ENCODE peak calls at places on chromosomes 1 and 21, in seven cellular contexts. W is mesenchymal stem cell, Q is mesendoderm, O is H9, M is neuronal stem cell, A is H1, I is trophoblast cell. L is an unnamed sample.

GRCh38 chr21:43812139-43812821 is 22.9 kb downstream of the RRP1 start:
- DNase-seq in W (no peak), I (no peak), Q (no peak), O (no peak), A (no peak), M (no peak), L (no peak)

GRCh38 chr1:28091043-28091781 is 2.8 kb upstream of the EYA3 start:
- DNase-seq in M (peak; percentile 48), O (peak; percentile 59), W (peak; percentile 73), I (peak; percentile 76), Q (peak; percentile 61), A (peak; percentile 84), L (peak; percentile 72)

GRCh38 chr21:26061437-26061836 is 109.1 kb downstream of the APP start:
- DNase-seq in O (no peak), M (no peak), W (peak; percentile 92), I (no peak), A (no peak), Q (no peak), L (peak; percentile 71)

GRCh38 chr1:17957588-17958267 is 149.9 kb upstream of the IGSF21 start:
- DNase-seq in Q (no peak), O (no peak), M (no peak), A (no peak), I (no peak), W (no peak), L (no peak)

GRCh38 chr1:116824631-116825399 is 70.6 kb downstream of the CD2 start:
- DNase-seq in I (no peak), Q (peak; percentile 88), M (no peak), W (no peak), O (peak; percentile 51), A (no peak), L (no peak)

GRCh38 chr21:27362249-27362648 is 395.4 kb upstream of the ADAMTS5 start:
- DNase-seq in W (no peak), M (no peak), O (no peak), I (no peak), Q (peak; percentile 70), A (no peak), L (no peak)

GRCh38 chr21:39452207-39452964 is 616 bp downstream of the SH3BGR start:
- DNase-seq in Q (no peak), W (peak; percentile 74), O (no peak), I (no peak), A (no peak), M (no peak), L (peak; percentile 83)

GRCh38 chr1:108199231-108199657 is 899 bp downstream of the SLC25A24 start:
- DNase-seq in Q (peak; percentile 77), O (no peak), M (peak; percentile 3), A (no peak), I (peak; percentile 2), W (peak; percentile 52), L (peak; percentile 23)

GRCh38 chr1:55309053-55309452 is 93.9 kb upstream of the USP24 start:
- DNase-seq in O (no peak), A (no peak), Q (no peak), M (no peak), I (no peak), W (peak; percentile 85), L (peak; percentile 84)

GRCh38 chr1:26274801-26275425 is 5.0 kb upstream of the SH3BGRL3 start:
- DNase-seq in Q (no peak), W (peak; percentile 75), M (no peak), A (no peak), I (no peak), O (no peak), L (peak; percentile 57)

GRCh38 chr1:91948501-91949355 is 473 bp upstream of the BRDT start:
- DNase-seq in W (no peak), I (peak; percentile 24), A (no peak), Q (peak; percentile 36), M (no peak), O (peak; percentile 31), L (no peak)

GRCh38 chr1:182366596-182366995 is 25.0 kb downstream of the GLUL start:
- DNase-seq in I (no peak), M (no peak), A (no peak), O (no peak), Q (no peak), W (no peak), L (no peak)

GRCh38 chr1:53266038-53266437 is 27.7 kb upstream of the MAGOH start:
- DNase-seq in W (no peak), O (no peak), I (no peak), Q (peak; percentile 42), A (no peak), M (no peak), L (no peak)

GRCh38 chr1:200409203-200409760 is 554 bp downstream of the ZNF281 start:
- DNase-seq in W (peak; percentile 57), M (no peak), O (peak; percentile 46), A (peak; percentile 61), I (no peak), Q (peak; percentile 64), L (peak; percentile 33)

GRCh38 chr1:32639489-32640075 is 10.8 kb downstream of the ZBTB8OS start:
- DNase-seq in M (no peak), O (no peak), Q (no peak), I (no peak), W (no peak), A (no peak), L (peak; percentile 25)

GRCh38 chr1:199766219-199766792 is 261.2 kb upstream of the NR5A2 start:
- DNase-seq in W (no peak), M (no peak), A (no peak), I (no peak), O (no peak), Q (no peak), L (no peak)

GRCh38 chr1:151051356-151052009 is 3.9 kb downstream of the C1orf56 start:
- DNase-seq in M (no peak), I (no peak), O (no peak), A (no peak), W (no peak), Q (no peak), L (no peak)

GRCh38 chr1:213443415-213443814 is 392.4 kb downstream of the RPS6KC1 start:
- DNase-seq in A (no peak), W (no peak), M (no peak), Q (peak; percentile 23), I (peak; percentile 79), O (no peak), L (no peak)

GRCh38 chr1:213444224-213444623 is 393.2 kb downstream of the RPS6KC1 start:
- DNase-seq in W (no peak), I (no peak), A (no peak), O (no peak), Q (no peak), M (no peak), L (no peak)

GRCh38 chr1:213446496-213446895 is 395.5 kb downstream of the RPS6KC1 start:
- DNase-seq in Q (no peak), O (no peak), W (no peak), M (no peak), A (no peak), I (no peak), L (no peak)

GRCh38 chr1:213452504-213452903 is 401.5 kb downstream of the RPS6KC1 start:
- DNase-seq in I (no peak), O (no peak), Q (no peak), M (no peak), A (no peak), W (no peak), L (no peak)

DNA sequence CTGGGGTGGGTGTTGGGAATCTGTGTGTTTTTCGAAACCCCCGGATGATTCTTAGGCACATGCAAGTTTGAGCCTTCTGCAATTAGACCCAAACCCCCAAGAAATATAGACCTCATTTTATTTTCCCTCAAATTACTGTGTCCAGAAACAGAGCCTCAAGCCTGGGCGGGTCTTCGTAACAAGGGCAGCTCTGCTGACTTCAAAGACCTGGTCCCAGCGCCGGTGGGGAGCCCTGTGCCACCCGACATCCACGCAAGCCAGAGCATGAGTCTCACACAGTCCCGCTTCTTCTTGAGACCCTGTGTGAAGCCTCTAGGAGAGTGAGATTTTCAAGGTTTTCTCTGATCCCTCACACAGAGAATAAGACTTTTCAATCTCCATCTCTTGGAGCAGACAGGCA is 397.3 kb downstream of the RPS6KC1 start:
- DNase-seq in I (no peak), Q (no peak), A (no peak), O (no peak), M (no peak), W (no peak), L (no peak)
- H2AK5ac ChIP-seq in I (no peak overlapping the region), Q (no peak overlapping the region), A (no peak overlapping the region), O (no peak overlapping the region), M (no peak overlapping the region), W (no peak overlapping the region), L (no peak overlapping the region)

GRCh38 chr1:228148971-228149340 is 774 bp upstream of the GJC2 start:
- DNase-seq in Q (no peak), I (no peak), A (peak; percentile 45), O (no peak), W (no peak), M (no peak), L (no peak)

GRCh38 chr1:228149341-228150020 is at the start of gene GJC2:
- DNase-seq in A (peak; percentile 48), W (peak; percentile 30), I (no peak), M (no peak), O (peak; percentile 67), Q (peak; percentile 30), L (peak; percentile 18)

GRCh38 chr1:228148196-228148861 is 1.4 kb upstream of the GJC2 start:
- DNase-seq in M (no peak), Q (no peak), I (no peak), W (no peak), O (peak; percentile 27), A (peak; percentile 38), L (no peak)

GRCh38 chr1:228146761-228147693 is 2.7 kb upstream of the GJC2 start:
- DNase-seq in I (no peak), W (no peak), O (no peak), Q (no peak), M (no peak), A (no peak), L (no peak)

DNA sequence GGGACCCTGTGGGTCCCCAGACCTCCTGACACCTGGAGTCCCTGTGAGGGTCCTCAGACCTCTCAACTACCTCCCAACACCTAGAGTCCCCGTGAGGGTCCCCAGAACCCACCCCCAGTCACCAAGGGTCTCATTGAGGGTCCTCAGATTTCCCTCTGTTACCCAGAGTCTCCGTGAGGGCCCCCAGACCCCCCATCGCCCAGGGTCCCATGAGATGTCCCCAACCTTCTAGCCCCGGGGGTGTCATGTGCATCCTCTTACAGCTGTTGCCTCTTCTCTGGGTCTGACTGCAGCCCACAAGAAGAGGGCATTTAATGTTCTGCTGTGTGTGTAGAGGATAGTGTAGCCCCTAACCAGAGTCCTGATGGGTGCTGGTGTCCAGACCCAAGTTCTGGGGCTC is 2.0 kb upstream of the GJC2 start:
- DNase-seq in W (no peak), A (no peak), I (no peak), Q (no peak), O (no peak), M (no peak), L (no peak)
- H2AK5ac ChIP-seq in W (no peak overlapping the region), A (no peak overlapping the region), I (no peak overlapping the region), Q (no peak overlapping the region), O (no peak overlapping the region), M (no peak overlapping the region), L (no peak overlapping the region)

DNA sequence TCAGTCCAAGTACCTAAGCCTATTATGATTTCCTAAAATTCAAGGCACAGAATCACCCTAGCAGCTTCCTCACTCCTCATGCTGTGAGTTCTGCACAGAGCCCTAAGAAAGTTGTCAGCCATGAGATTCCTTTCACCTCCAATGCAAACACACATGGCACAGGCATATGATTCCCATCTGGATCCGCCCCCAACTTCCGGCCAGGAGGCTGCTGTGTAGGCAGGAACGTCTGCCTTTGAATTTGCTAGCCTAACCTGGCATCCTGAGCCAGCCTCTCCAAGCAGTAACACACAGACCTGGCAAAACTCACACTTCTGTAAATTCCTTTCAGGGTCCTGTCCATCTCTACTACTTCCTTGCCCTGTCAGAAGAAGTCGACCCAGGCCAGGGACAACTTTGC is 521.1 kb upstream of the BEND5 start:
- DNase-seq in I (no peak), A (no peak), O (peak; percentile 29), W (no peak), M (no peak), Q (no peak), L (no peak)
- H2AK5ac ChIP-seq in I (no peak overlapping the region), A (no peak overlapping the region), O (no peak overlapping the region), W (no peak overlapping the region), M (no peak overlapping the region), Q (no peak overlapping the region), L (no peak overlapping the region)

GRCh38 chr1:2625311-2625710 is 7.5 kb downstream of the MMEL1 start:
- DNase-seq in Q (no peak), M (no peak), O (no peak), A (no peak), W (no peak), I (no peak), L (no peak)
- H2AK5ac ChIP-seq in Q (no peak overlapping the region), M (no peak overlapping the region), O (no peak overlapping the region), A (no peak overlapping the region), W (no peak overlapping the region), I (no peak overlapping the region), L (no peak overlapping the region)